ENCODE peak calls at places on chromosomes 3 and 15, in five cellular contexts. C is upper lobe of right lung, L is cardiac fibroblast, W is neural progenitor cell, I is HL-60. B is an unnamed sample.

GRCh38 chr3:85796140-85796539 is 837.4 kb downstream of the CADM2 start:
- DNase-seq in I (no peak), L (no peak), C (no peak), W (no peak), B (no peak)

GRCh38 chr3:69033470-69033869 is 18.7 kb downstream of the TMF1 start:
- DNase-seq in L (peak), I (peak), C (no peak), W (no peak), B (peak)

GRCh38 chr3:65245133-65246076 is 557.6 kb upstream of the ADAMTS9 start:
- DNase-seq in I (no peak), W (no peak), L (peak), C (no peak), B (peak)

GRCh38 chr3:102113421-102114041 is 264.2 kb downstream of the NFKBIZ start:
- DNase-seq in L (no peak), W (no peak), C (no peak), I (no peak), B (no peak)

GRCh38 chr3:10389995-10390394 is 69.1 kb upstream of the SEC13 start:
- DNase-seq in I (no peak), C (no peak), W (no peak), L (no peak), B (no peak)

GRCh38 chr3:171953300-171954022 is 85.9 kb upstream of the FNDC3B start:
- DNase-seq in C (no peak), L (peak), I (no peak), W (peak), B (no peak)

GRCh38 chr15:80151148-80151547 is 1.7 kb upstream of the FAH start:
- DNase-seq in C (no peak), L (no peak), I (no peak), W (peak), B (no peak)

GRCh38 chr3:107216711-107217110 is 160.5 kb upstream of the CCDC54 start:
- DNase-seq in L (peak), I (no peak), C (no peak), W (no peak), B (peak)

GRCh38 chr3:138479355-138479964 is 45.0 kb downstream of the ESYT3 start:
- DNase-seq in C (no peak), I (no peak), L (peak), W (peak), B (peak)

GRCh38 chr3:12483364-12483763 is 916 bp upstream of the TSEN2 start:
- DNase-seq in L (no peak), I (no peak), W (no peak), C (no peak), B (no peak)

GRCh38 chr3:127809211-127809610 is 13.1 kb downstream of the MGLL start:
- DNase-seq in C (no peak), I (no peak), L (no peak), W (no peak), B (no peak)

GRCh38 chr3:13023251-13024055 is 49.8 kb downstream of the IQSEC1 start:
- DNase-seq in L (peak), I (no peak), C (peak), W (no peak), B (no peak)

GRCh38 chr15:92079647-92080255 is 226.2 kb downstream of the SLCO3A1 start:
- DNase-seq in I (no peak), L (no peak), C (no peak), W (no peak), B (no peak)

GRCh38 chr3:173945801-173946200 is 548.3 kb downstream of the NLGN1 start:
- DNase-seq in W (no peak), I (no peak), L (no peak), C (no peak), B (no peak)

GRCh38 chr3:60696559-60697125 is 554.6 kb downstream of the FHIT start:
- DNase-seq in L (no peak), C (no peak), W (no peak), I (no peak), B (no peak)

GRCh38 chr3:182258538-182259177 is 534.6 kb upstream of the ATP11B start:
- DNase-seq in W (peak), C (no peak), L (peak), I (no peak), B (peak)

GRCh38 chr15:51132384-51133139 is 37.9 kb upstream of the TNFAIP8L3 start:
- DNase-seq in L (peak), I (no peak), C (no peak), W (peak), B (peak)

DNA sequence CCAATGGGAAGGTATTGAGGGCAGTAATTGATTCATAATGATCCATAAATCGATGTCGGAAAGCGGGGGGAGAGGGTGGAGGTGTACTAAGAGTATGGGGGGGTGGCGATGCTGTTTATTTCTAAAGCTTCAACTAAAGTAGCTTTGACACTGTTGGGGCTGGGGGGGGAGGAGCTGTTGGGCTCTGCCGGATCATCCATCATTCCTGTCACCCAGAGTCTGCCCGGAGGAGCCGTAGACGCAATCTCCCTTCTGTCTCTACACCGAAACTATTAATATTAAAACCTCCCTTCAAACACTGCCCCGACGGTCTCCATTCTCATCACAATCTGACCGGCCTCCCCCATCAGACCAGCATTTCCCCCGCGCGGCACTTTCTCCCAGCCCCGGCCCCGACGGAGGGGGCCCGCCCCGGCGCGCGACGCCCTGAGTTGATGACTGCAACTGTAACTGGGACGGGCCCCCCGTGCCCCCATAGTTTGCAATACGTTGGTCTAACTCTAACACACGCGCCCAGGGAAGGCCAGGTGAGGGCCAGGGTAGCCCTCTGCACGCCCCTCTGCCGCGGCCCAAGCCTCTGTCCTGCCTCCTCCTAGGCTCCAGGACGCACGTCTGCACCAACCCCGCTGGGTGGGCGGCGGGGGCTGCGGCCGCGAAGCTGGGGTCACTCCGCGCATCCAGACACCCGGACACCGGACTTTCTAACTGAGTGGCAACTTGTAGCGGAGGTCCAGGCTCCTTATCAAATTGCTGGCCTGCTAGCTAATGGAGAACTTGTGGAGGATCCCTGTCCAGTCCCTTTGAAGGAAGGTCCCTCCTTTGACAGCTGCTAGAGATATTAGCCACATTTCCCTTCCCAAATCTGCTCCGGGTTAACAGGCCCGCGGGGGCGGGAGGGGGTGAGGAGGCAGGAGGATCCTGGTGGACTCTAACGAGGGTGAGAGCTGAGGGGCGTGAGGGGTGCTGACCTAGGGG is 212.0 kb downstream of the MEIS2 start:
- DNase-seq in C (no peak), I (no peak), W (peak), L (peak), B (no peak)
- H3K4me3 ChIP-seq in C (peak), I (no peak), W (peak), L (peak), B (peak)

DNA sequence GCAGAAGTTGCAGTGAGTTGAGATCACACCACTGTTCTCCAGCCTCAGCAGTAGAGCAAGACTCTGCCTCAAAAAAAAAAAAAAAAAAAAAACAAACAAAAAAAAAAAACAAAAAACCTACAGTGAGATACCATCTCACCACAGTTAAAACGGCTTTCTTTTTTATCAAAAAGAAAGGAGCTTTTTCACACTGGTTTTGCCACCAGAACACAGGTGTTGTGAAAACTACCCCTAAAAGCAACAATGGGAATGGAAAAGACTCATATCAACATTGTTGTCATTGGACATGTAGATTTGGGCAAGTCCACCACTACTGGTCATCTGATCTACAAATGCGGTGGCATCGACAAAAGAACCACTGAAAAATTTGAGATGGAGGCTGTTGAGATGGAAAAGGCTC is 24.9 kb upstream of the SLC25A38 start:
- DNase-seq in W (no peak), C (no peak), I (no peak), L (no peak), B (no peak)
- TF ChIP-seq CTCF in W (no peak), C (no peak), I (no peak), L (no peak), B (no peak)

DNA sequence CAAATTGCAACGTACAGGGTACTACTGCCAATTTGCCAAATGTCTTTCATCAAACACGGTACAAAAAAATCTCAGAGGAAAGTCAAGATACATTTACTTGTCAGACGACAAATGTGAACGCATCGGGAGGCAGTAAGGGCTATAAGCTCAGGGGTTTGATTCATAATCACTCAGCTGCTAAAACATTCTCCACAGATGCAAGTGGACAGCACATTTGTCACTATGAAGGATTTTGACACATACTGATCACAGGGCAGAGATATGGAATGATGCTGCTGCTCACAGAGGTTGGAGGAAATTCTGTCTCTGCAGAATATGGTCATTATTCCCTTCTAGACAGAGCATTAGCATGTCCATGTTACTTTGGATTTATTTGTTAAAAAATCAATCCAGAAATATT is 559.6 kb downstream of the MECOM start:
- DNase-seq in C (no peak), I (no peak), L (no peak), W (no peak), B (no peak)
- H3K4me3 ChIP-seq in C (no peak), I (no peak), L (no peak), W (no peak), B (no peak)

DNA sequence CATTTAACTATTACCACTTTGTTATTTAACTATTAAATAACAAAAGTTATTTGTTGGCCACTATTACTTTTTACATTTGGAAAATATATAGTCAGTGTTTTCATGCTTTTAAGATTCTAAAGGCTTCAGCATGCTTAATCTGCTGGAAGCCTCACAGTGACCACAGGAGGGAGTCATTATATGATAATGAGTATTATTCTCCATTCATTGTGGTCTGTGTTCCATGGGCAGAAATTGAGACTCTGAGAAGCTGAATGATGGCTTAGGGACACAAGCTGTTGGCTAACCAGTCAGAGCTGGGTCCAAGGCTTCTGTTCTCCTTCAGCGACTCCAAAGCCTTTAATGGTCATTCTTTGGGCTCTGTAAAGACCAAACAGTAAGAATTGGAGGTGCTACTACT is 64.7 kb downstream of the BFSP2 start:
- DNase-seq in L (peak), C (no peak), W (peak), I (no peak), B (peak)
- TF ChIP-seq CTCF in L (peak), C (peak), W (no peak), I (no peak), B (peak)

GRCh38 chr3:24339266-24339825 is 155.3 kb downstream of the THRB start:
- DNase-seq in C (no peak), W (no peak), L (no peak), I (no peak), B (peak)
- H3K4me3 ChIP-seq in C (no peak), W (no peak), L (no peak), I (no peak), B (no peak)

GRCh38 chr3:5799421-5799820 is 611.9 kb downstream of the EDEM1 start:
- DNase-seq in W (no peak), I (no peak), L (no peak), C (no peak), B (no peak)
- TF ChIP-seq CTCF in W (no peak), I (no peak), L (no peak), C (no peak), B (peak)

GRCh38 chr3:49650651-49651050 is 23.5 kb upstream of the APEH start:
- DNase-seq in W (no peak), I (no peak), C (no peak), L (no peak), B (no peak)
- H3K4me3 ChIP-seq in W (no peak), I (no peak), C (no peak), L (no peak), B (no peak)

GRCh38 chr3:8705575-8705974 is 28.0 kb upstream of the CAV3 start:
- DNase-seq in L (no peak), W (no peak), C (no peak), I (no peak), B (no peak)

GRCh38 chr3:8702560-8702959 is 31.0 kb upstream of the CAV3 start:
- DNase-seq in L (no peak), I (no peak), W (peak), C (no peak), B (no peak)
- TF ChIP-seq CTCF in L (peak), I (no peak), W (peak), C (no peak), B (peak)

GRCh38 chr15:22959451-22960101 is 20.6 kb downstream of the CYFIP1 start:
- DNase-seq in I (no peak), W (no peak), C (no peak), L (no peak), B (no peak)

GRCh38 chr15:22960126-22960525 is 20.0 kb downstream of the CYFIP1 start:
- DNase-seq in L (no peak), C (no peak), W (no peak), I (no peak), B (no peak)

GRCh38 chr15:22961661-22962221 is 18.4 kb downstream of the CYFIP1 start:
- DNase-seq in C (no peak), I (no peak), W (no peak), L (peak), B (peak)

GRCh38 chr15:22958487-22959280 is 21.5 kb downstream of the CYFIP1 start:
- DNase-seq in L (no peak), I (no peak), W (no peak), C (no peak), B (no peak)

DNA sequence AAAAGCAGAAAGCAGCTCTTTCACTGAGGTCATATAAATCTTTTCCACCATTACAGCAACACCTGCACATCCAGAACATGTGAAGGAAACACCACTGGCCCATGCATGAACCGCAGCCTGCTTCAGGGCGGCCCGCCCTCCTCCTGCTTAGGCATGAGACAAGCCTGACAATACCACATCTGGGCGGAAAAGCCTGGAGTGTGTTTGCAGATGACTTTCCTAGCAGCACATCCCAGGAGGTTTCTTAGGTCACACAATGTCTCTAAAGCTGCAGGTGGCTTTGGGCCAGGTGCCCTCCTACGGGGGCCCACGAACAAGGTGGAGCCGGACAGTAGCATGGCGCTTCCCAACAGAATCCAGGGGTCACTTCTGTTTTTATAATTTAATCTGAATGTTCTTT is 19.6 kb downstream of the CYFIP1 start:
- DNase-seq in C (no peak), L (no peak), W (no peak), I (no peak), B (no peak)
- H3K4me3 ChIP-seq in C (no peak), L (no peak), W (no peak), I (no peak), B (no peak)